ENCODE peak calls at places on chromosomes 4 and X, in seven cellular contexts. E is T-cell; W is foreskin keratinocyte; Z is PC-3; P is activated CD4-positive, alpha-beta T cell treated with anti-CD3 and anti-CD28 coated beads for 1 hour; Q is Jurkat, Clone E6-1; N is globus pallidus. O is an unnamed sample.

GRCh38 chr4:79645942-79646341 is 237.9 kb upstream of the GK2 start:
- DNase-seq in N (no peak), W (no peak), Q (no peak), P (no peak), Z (no peak), E (no peak), O (no peak)

GRCh38 chrX:307261-308111 is 11.1 kb downstream of the GTPBP6 start:
- DNase-seq in Z (no peak), P (no peak), E (no peak), N (no peak), W (no peak), Q (no peak), O (no peak)

GRCh38 chr4:153560918-153561317 is 94.8 kb downstream of the TMEM131L start:
- DNase-seq in N (no peak), Q (no peak), P (no peak), Z (no peak), W (no peak), E (no peak), O (no peak)

GRCh38 chrX:41559662-41560061 is 112.5 kb downstream of the NYX start:
- DNase-seq in Z (no peak), P (no peak), N (no peak), E (peak), Q (no peak), W (no peak), O (peak)

GRCh38 chr4:64940698-64941097 is 531.4 kb upstream of the TECRL start:
- DNase-seq in E (no peak), N (no peak), Q (no peak), P (no peak), Z (peak), W (peak), O (peak)

GRCh38 chr4:151408630-151409469 is at the start of gene FHIP1A:
- DNase-seq in Z (peak), Q (peak), P (peak), N (no peak), E (peak), W (peak), O (peak)

GRCh38 chr4:86942185-86942666 is 7.4 kb downstream of the AFF1 start:
- DNase-seq in P (no peak), W (no peak), N (no peak), E (no peak), Q (no peak), Z (peak), O (peak)

GRCh38 chr4:55499495-55499894 is 47.2 kb downstream of the CLOCK start:
- DNase-seq in Q (no peak), E (no peak), P (no peak), Z (no peak), N (no peak), W (no peak), O (no peak)

GRCh38 chr4:69322055-69322454 is 41.8 kb downstream of the UGT2B28 start:
- DNase-seq in P (no peak), E (no peak), W (peak), Q (no peak), N (no peak), Z (peak), O (peak)

GRCh38 chr4:187127456-187127855 is 403.8 kb upstream of the FAT1 start:
- DNase-seq in N (no peak), Z (no peak), Q (no peak), E (no peak), P (no peak), W (peak), O (no peak)

GRCh38 chr4:116358633-116359222 is 726.6 kb downstream of the TRAM1L1 start:
- DNase-seq in P (no peak), E (no peak), N (no peak), W (peak), Z (peak), Q (peak), O (peak)

GRCh38 chrX:38278682-38279081 is 48.6 kb downstream of the RPGR start:
- DNase-seq in Q (no peak), Z (peak), N (no peak), P (no peak), E (no peak), W (no peak), O (no peak)

GRCh38 chr4:54657556-54658313 is at the start of gene KIT:
- DNase-seq in Q (no peak), P (no peak), E (no peak), W (peak), Z (no peak), N (peak), O (no peak)

GRCh38 chrX:17697191-17697590 is 40.1 kb upstream of the SCML1 start:
- DNase-seq in E (no peak), W (no peak), N (peak), Q (no peak), Z (peak), P (no peak), O (peak)

GRCh38 chr4:80336582-80336981 is 1.1 kb downstream of the CFAP299 start:
- DNase-seq in W (peak), Q (no peak), Z (peak), P (no peak), E (no peak), N (no peak), O (peak)

GRCh38 chrX:4963432-4963831 is 1250.0 kb upstream of the PRKX start:
- DNase-seq in E (no peak), Z (no peak), Q (no peak), W (no peak), N (no peak), P (no peak), O (no peak)

GRCh38 chr4:158131037-158131436 is 41.8 kb downstream of the GASK1B start:
- DNase-seq in P (no peak), E (no peak), W (peak), N (no peak), Q (no peak), Z (no peak), O (no peak)

GRCh38 chrX:131424895-131425294 is 119.0 kb upstream of the OR13H1 start:
- DNase-seq in N (no peak), Q (no peak), Z (no peak), E (no peak), P (no peak), W (no peak), O (no peak)

GRCh38 chr4:153260553-153261306 is 56.5 kb downstream of the TRIM2 start:
- DNase-seq in E (no peak), Z (no peak), N (no peak), P (no peak), Q (no peak), W (no peak), O (no peak)

GRCh38 chr4:121070274-121070673 is 2.1 kb downstream of the NDNF start:
- DNase-seq in Z (no peak), N (no peak), E (no peak), W (no peak), Q (no peak), P (no peak), O (no peak)

GRCh38 chr4:37981844-37982720 is 21.9 kb downstream of the PTTG2 start:
- DNase-seq in Q (no peak), P (no peak), Z (peak), W (peak), E (no peak), N (no peak), O (no peak)

GRCh38 chr4:1043658-1044468 is 32.4 kb downstream of the FGFRL1 start:
- DNase-seq in P (no peak), E (no peak), Q (no peak), W (peak), N (peak), Z (peak), O (peak)

GRCh38 chrX:33840176-33840575 is 291.9 kb downstream of the FAM47A start:
- DNase-seq in Q (no peak), Z (no peak), W (no peak), P (no peak), N (peak), E (no peak), O (no peak)

GRCh38 chr4:73446336-73446938 is 10.4 kb downstream of the AFP start:
- DNase-seq in Q (peak), P (no peak), N (peak), W (peak), E (no peak), Z (peak), O (peak)

GRCh38 chr4:112196446-112196845 is 35.1 kb upstream of the AP1AR start:
- DNase-seq in Q (no peak), Z (no peak), E (no peak), N (no peak), W (no peak), P (no peak), O (no peak)

GRCh38 chrX:40209951-40210617 is 112.3 kb upstream of the BCOR start:
- DNase-seq in E (no peak), Q (no peak), P (no peak), Z (peak), N (no peak), W (peak), O (peak)